ENCODE peak calls at places on chromosome 1, in six cellular contexts. L is mesendoderm; Q is activated CD4-positive, alpha-beta T cell treated with anti-CD3 and anti-CD28 coated beads, Interleukin-2, amount 10 ng/mL, durations not matched to agents 7 days and 5 days; H is fibroblast of mammary gland; X is thoracic aorta; Z is GM13976. A is an unnamed sample.

GRCh38 chr1:226691257-226691656 is 47.8 kb downstream of the ITPKB start:
- DNase-seq in L (no peak), Q (peak), H (no peak), X (no peak), Z (peak), A (no peak)

GRCh38 chr1:54810144-54810942 is 9.2 kb upstream of the TTC22 start:
- DNase-seq in L (peak), Q (peak), H (peak), X (no peak), Z (peak), A (peak)

GRCh38 chr1:59446257-59446901 is 149.5 kb downstream of the FGGY start:
- DNase-seq in L (peak), Q (no peak), H (peak), X (no peak), Z (no peak), A (no peak)

GRCh38 chr1:43531453-43531905 is 796 bp downstream of the PTPRF start:
- DNase-seq in L (peak), Q (no peak), H (no peak), X (no peak), Z (no peak), A (peak)

GRCh38 chr1:212700892-212701819 is 1.5 kb upstream of the BATF3 start:
- DNase-seq in L (peak), Q (no peak), H (peak), X (no peak), Z (no peak), A (no peak)

GRCh38 chr1:201774983-201775344 is 54.0 kb upstream of the IPO9 start:
- DNase-seq in L (no peak), Q (no peak), H (no peak), X (no peak), Z (no peak), A (no peak)

GRCh38 chr1:3022511-3022973 is 1.3 kb downstream of the ACTRT2 start:
- DNase-seq in L (no peak), Q (no peak), H (no peak), X (no peak), Z (no peak), A (no peak)

GRCh38 chr1:42210421-42211133 is 46.0 kb upstream of the GUCA2A start:
- DNase-seq in L (no peak), Q (no peak), H (peak), X (no peak), Z (no peak), A (no peak)

GRCh38 chr1:236868625-236869467 is 73.8 kb downstream of the MTR start:
- DNase-seq in L (peak), Q (peak), H (peak), X (no peak), Z (peak), A (no peak)

GRCh38 chr1:239436286-239436685 is 49.9 kb downstream of the CHRM3 start:
- DNase-seq in L (no peak), Q (no peak), H (no peak), X (no peak), Z (no peak), A (no peak)